ENCODE peak calls at places on chromosomes 12 and 14, in ten cellular contexts. E is K562, Y is Peyer's patch, R is IMR-90, V is ovary, C is uterus, I is transverse colon, S is right lobe of liver, H is heart left ventricle, M is thyroid gland. K is an unnamed sample.

GRCh38 chr14:96501383-96501745 is 818 bp upstream of the PAPOLA start:
- DNase-seq in C (no peak), R (no peak), S (no peak), E (no peak), M (no peak), H (no peak), I (no peak), V (no peak), Y (no peak), K (no peak)

GRCh38 chr14:94621358-94622134 is 9.4 kb downstream of the SERPINA3 start:
- DNase-seq in H (no peak), S (peak), Y (no peak), M (no peak), C (no peak), R (no peak), E (no peak), V (no peak), I (no peak), K (no peak)

GRCh38 chr12:104890463-104891096 is 67.5 kb downstream of the SLC41A2 start:
- DNase-seq in S (no peak), I (no peak), V (no peak), M (no peak), Y (no peak), C (no peak), H (no peak), R (no peak), E (no peak), K (no peak)

GRCh38 chr12:38919191-38919590 is 13.8 kb upstream of the CPNE8 start:
- DNase-seq in H (no peak), M (no peak), V (no peak), E (no peak), C (no peak), I (no peak), Y (no peak), R (no peak), S (no peak), K (no peak)

GRCh38 chr12:66428261-66428660 is 126.0 kb downstream of the HELB start:
- DNase-seq in Y (no peak), R (no peak), S (no peak), E (no peak), V (no peak), M (no peak), C (no peak), H (no peak), I (no peak), K (no peak)

GRCh38 chr12:1779783-1780182 is 40.6 kb upstream of the LRTM2 start:
- DNase-seq in C (no peak), S (no peak), M (no peak), Y (no peak), V (no peak), I (no peak), E (no peak), H (no peak), R (peak), K (no peak)

GRCh38 chr12:14471497-14471896 is 96.2 kb downstream of the PLBD1 start:
- DNase-seq in H (no peak), I (no peak), V (no peak), C (no peak), M (no peak), Y (no peak), E (no peak), R (no peak), S (no peak), K (no peak)

GRCh38 chr14:95078841-95079240 is 78.5 kb downstream of the DICER1 start:
- DNase-seq in H (no peak), S (no peak), M (no peak), R (no peak), I (no peak), Y (no peak), V (no peak), E (no peak), C (no peak), K (no peak)

GRCh38 chr12:99746538-99746937 is 99.0 kb downstream of the GARIN6 start:
- DNase-seq in E (no peak), M (no peak), C (no peak), R (no peak), S (no peak), V (no peak), H (no peak), Y (no peak), I (no peak), K (no peak)

GRCh38 chr12:131628766-131629448 is 82.0 kb upstream of the SFSWAP start:
- DNase-seq in S (no peak), C (no peak), H (no peak), E (no peak), I (no peak), Y (no peak), R (no peak), M (no peak), V (no peak), K (no peak)

GRCh38 chr14:57009585-57010515 is 199.6 kb upstream of the OTX2 start:
- DNase-seq in H (no peak), E (peak), I (no peak), C (no peak), V (no peak), M (no peak), R (no peak), Y (no peak), S (no peak), K (no peak)

GRCh38 chr14:51458563-51458955 is 193.2 kb upstream of the FRMD6 start:
- DNase-seq in M (no peak), I (no peak), Y (no peak), C (no peak), R (peak), V (no peak), H (no peak), S (no peak), E (no peak), K (peak)

GRCh38 chr12:10223208-10223607 is 10.5 kb downstream of the GABARAPL1 start:
- DNase-seq in R (no peak), E (no peak), V (no peak), Y (no peak), I (no peak), M (no peak), H (no peak), S (no peak), C (no peak), K (no peak)

GRCh38 chr12:27525373-27525772 is 1.4 kb downstream of the PPFIBP1 start:
- DNase-seq in M (no peak), I (no peak), Y (no peak), H (no peak), S (no peak), R (peak), C (no peak), V (no peak), E (no peak), K (peak)

GRCh38 chr12:75725505-75726120 is 214.2 kb upstream of the KRR1 start:
- DNase-seq in I (no peak), S (no peak), H (no peak), V (no peak), C (no peak), Y (no peak), R (peak), M (peak), E (peak), K (peak)

GRCh38 chr14:105439710-105440553 is 20.3 kb downstream of the MTA1 start:
- DNase-seq in C (no peak), I (no peak), Y (no peak), V (no peak), S (peak), E (no peak), R (no peak), M (no peak), H (no peak), K (no peak)

GRCh38 chr12:31325524-31325875 is 450 bp downstream of the SINHCAF start:
- DNase-seq in C (peak), H (peak), I (no peak), S (no peak), V (no peak), R (no peak), M (no peak), E (no peak), Y (peak), K (no peak)

DNA sequence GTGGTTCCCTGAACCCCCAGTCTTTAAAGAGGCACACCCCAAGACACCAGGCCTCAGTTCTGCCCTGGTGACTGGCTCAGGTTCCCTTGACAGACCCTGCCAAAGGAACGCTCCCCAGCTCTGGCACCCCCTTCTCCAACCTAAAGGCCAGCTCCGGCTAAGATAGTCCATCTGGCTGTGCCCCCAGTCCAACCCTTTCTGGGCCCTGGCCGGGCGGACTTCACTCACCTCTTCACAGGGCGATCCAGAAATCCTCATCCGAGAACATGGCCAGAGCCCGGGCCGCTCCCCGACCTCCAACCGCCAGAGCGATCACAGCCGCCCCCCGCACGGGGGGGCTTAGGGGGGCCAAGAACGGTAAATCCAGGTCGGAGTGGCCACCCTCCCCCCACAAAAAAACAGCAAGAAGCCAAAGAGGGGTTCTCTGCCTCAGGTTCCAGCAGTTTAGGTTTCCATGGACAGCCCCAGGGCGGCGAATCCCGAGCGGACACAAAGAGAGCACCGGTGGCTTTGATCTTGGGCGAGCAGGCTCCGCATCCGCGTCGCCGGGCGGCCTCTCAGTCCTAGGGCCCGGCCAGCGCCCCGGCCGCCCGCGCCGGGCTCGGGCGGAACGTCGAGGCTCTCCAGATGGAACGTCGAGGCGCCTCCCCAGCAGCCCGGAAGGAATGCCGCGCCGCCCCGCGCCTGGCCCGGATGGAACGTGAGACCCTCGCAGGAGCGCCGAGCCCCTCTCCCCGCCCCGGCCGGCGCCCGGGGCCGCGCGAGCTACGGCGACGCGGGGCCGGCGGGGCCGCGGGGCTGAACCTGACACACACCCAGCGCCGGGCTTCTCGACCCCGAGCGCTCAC is 985 bp downstream of the KMT2D start:
- DNase-seq in R (no peak), I (peak), S (no peak), M (peak), E (no peak), H (no peak), V (no peak), Y (peak), C (no peak), K (no peak)
- TF ChIP-seq POLR2A in R (no peak), I (no peak), S (no peak), M (no peak), E (no peak), H (no peak), V (no peak), Y (no peak), C (no peak), K (no peak)

DNA sequence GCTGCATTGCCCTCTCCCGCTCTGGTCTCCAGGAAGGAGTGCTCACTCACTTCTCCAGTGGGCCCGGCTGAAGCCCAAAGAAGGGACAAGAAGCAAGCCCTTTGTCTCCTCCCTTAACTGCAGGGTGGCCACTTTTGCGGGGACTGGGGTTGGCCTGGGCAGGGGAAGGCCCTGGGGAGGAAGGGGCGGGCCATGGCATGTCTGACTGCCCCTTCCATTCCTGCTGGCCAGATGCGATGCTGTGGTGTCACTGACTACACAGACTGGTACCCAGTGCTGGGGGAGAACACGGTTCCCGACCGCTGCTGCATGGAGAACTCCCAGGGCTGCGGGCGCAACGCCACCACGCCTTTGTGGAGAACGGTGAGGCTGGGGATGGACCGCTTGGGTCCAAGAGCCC is 203.8 kb downstream of the TSPAN9 start:
- DNase-seq in C (no peak), V (no peak), S (no peak), E (no peak), H (no peak), Y (no peak), R (no peak), I (no peak), M (no peak), K (no peak)
- TF ChIP-seq POLR2A in C (no peak), V (no peak), S (no peak), E (no peak), H (no peak), Y (no peak), R (no peak), I (no peak), M (no peak), K (no peak)

DNA sequence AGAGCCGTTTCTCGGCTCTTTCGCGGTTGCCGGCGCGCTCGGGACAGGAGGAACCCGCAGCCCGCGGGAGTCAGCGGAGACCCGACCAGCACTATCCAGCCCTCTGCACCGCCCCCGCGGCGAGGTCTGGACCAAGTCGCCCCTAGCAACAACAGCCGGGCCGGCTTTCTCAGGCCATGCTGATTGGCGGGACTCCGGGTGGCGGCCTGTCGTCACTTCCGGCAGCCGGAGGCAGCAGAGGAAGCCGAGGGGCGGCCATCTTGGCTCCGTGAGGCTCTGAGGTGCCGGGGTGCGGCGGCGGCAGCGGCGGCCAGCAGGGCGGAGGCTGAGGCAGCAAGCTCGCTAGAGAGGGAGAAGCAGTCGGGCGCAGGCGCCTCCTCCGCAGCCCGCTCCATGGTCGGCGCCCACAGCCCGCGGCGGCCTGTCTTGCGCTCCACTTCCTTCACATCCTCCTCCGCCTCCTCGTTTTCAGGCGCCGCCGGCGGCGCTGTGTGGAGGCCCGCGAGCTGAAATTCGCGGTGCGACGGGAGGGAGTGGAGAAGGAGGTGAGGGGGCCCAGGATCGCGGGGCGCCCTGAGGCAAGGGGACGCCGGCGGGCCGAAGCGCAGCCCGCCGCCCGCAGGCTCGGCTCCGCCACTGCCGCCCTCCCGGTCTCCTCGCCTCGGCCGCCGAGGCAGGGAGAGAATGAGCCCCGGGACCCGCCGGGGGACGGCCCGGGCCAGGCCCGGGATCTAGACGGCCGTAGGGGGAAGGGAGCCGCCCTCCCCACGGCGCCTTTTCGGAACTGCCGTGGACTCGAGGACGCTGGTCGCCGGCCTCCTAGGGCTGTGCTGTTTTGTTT is at the start of gene MARK3:
- DNase-seq in I (peak), Y (peak), H (peak), V (peak), E (peak), S (peak), C (peak), M (peak), R (peak), K (peak)
- TF ChIP-seq POLR2A in I (peak), Y (peak), H (peak), V (peak), E (peak), S (peak), C (peak), M (peak), R (peak), K (peak)

DNA sequence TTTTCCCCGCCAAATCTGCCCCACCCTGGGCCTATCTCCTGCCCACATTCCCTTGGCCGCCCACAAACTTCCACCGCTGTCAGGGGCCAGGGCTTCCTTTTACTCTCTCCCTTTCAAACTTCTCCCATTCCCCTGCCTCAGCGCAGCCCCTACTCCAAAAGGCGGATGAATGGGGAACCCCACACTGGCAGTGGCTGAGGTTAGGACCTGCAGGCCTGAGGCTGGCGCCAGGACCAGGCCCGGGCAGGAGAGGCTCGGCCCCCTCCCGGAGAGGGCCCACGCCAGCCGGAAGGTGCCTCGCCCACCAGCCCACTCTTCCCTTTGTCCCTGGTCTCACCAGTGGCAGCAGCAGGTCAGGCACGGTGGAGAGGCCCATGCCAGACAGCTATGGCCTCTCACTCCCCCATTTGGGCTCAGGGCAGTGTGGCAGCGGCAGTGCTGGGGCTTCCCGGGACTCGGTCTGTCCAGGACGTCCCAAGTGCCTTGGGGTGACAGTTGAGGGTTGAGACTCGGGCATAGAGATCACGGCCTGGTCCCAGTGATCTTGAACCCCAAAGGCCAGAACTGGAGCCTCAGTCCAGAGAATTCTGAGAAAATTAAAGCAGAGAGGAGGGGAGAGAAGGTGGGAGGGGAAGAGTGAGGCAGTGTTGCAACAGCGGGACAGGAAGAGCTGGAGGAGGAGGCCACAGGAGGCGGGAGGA is at the start of gene TNFRSF1A:
- DNase-seq in Y (peak), S (peak), R (peak), I (peak), C (peak), V (peak), M (peak), H (peak), E (peak), K (no peak)
- TF ChIP-seq POLR2A in Y (peak), S (peak), R (no peak), I (peak), C (peak), V (peak), M (peak), H (peak), E (peak), K (peak)

GRCh38 chr12:50282581-50283229 is 615 bp downstream of the LIMA1 start:
- DNase-seq in Y (no peak), E (peak), I (peak), R (peak), S (no peak), C (no peak), H (no peak), M (peak), V (no peak), K (peak)

GRCh38 chr12:50285253-50285652 is 1.9 kb upstream of the LIMA1 start:
- DNase-seq in I (no peak), V (no peak), H (no peak), M (no peak), Y (no peak), S (no peak), C (no peak), E (no peak), R (no peak), K (no peak)

GRCh38 chr12:50283924-50284236 is 560 bp upstream of the LIMA1 start:
- DNase-seq in I (no peak), R (no peak), C (no peak), Y (no peak), V (no peak), H (no peak), E (no peak), M (no peak), S (no peak), K (no peak)

GRCh38 chr12:50287271-50287670 is 4.0 kb upstream of the LIMA1 start:
- DNase-seq in S (no peak), I (no peak), E (no peak), Y (no peak), C (no peak), H (no peak), M (no peak), V (no peak), R (no peak), K (no peak)

DNA sequence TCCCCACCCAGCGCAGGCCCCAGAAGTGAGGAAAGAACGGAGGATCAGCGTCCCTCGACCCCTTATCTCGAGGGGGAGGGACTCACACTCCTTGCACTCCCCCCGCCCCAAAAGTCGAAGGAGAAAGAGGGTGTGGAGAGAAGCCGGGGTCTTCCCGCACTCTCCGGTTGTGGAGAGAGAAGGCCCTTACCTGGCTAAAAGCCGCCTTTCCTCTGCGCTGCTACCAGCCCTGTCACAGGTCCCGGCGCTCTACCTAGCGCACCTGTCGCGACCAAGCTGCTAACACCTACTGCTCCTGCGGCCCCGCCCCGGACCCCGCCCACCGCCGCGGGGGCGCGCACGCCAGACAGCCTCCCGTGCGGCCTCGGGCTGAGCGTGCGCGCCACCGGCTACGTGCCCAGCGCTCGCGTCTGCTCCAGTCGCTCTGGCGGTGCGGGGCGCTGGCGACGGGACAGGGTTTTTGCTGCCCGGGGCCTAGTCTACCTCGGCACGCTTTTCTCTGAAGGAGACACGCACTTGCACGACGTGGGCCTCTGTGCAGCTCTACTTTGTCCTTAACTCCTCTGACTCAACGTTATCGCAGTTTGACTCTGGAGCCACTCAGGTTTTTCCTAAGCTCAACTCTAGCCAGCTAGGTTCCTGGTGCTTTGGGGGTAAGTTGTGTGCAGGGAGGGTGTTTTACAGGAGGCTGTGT is at the start of gene LIMA1:
- DNase-seq in M (peak), V (peak), Y (peak), I (peak), C (peak), E (peak), H (peak), S (peak), R (peak), K (peak)
- TF ChIP-seq POLR2A in M (peak), V (peak), Y (peak), I (peak), C (peak), E (peak), H (peak), S (peak), R (peak), K (peak)